ENCODE peak calls at places on chromosomes 3 and 15, in nine cellular contexts. M is colonic mucosa; C is CD4-positive, alpha-beta memory T cell; U is progenitor cell of endocrine pancreas; O is Ammon's horn; X is NCI-H2171 treated with DMSO at 0.1 percent for 48 hours; D is heart right ventricle; F is anterior cingulate cortex; K is stimulated activated CD4-positive, alpha-beta T cell treated with anti-CD3 and anti-CD28 coated beads, Interleukin-1b, Interleukin-23, amount 100 ng/mL, for 4 hours. Y is an unnamed sample.
A peak's percentile ranks its signal among the peaks of the same experiment; 100 is the strongest.

GRCh38 chr15:78715930-78716329 is 74.9 kb upstream of the CHRNB4 start:
- DNase-seq in M (no peak), C (no peak), U (no peak), O (no peak), X (no peak), D (no peak), F (no peak), K (no peak), Y (no peak)

GRCh38 chr15:100682468-100682867 is 80.1 kb downstream of the ASB7 start:
- DNase-seq in M (no peak), C (no peak), U (no peak), O (no peak), X (no peak), D (no peak), F (no peak), K (no peak), Y (no peak)

GRCh38 chr3:136659253-136659652 is 92.9 kb downstream of the STAG1 start:
- DNase-seq in M (no peak), C (no peak), U (no peak), O (peak; percentile 94), X (peak; percentile 77), D (no peak), F (peak; percentile 34), K (no peak), Y (peak; percentile 78)

GRCh38 chr3:14549256-14549931 is 9.3 kb upstream of the GRIP2 start:
- DNase-seq in M (no peak), C (peak; percentile 3), U (no peak), O (no peak), X (no peak), D (peak; percentile 2), F (no peak), K (no peak), Y (no peak)

GRCh38 chr3:31288224-31288623 is 244.5 kb upstream of the STT3B start:
- DNase-seq in M (no peak), C (no peak), U (no peak), O (no peak), X (no peak), D (no peak), F (no peak), K (no peak), Y (no peak)

GRCh38 chr3:186239321-186239720 is 122.7 kb downstream of the DGKG start:
- DNase-seq in M (no peak), C (no peak), U (no peak), O (peak; percentile 58), X (no peak), D (no peak), F (peak; percentile 30), K (no peak), Y (peak; percentile 91)

GRCh38 chr3:185024406-185024805 is 128.5 kb downstream of the C3orf70 start:
- DNase-seq in M (no peak), C (no peak), U (no peak), O (no peak), X (no peak), D (no peak), F (no peak), K (no peak), Y (no peak)

GRCh38 chr15:51076142-51076897 is 18.4 kb downstream of the TNFAIP8L3 start:
- DNase-seq in M (no peak), C (no peak), U (no peak), O (no peak), X (no peak), D (no peak), F (no peak), K (no peak), Y (no peak)

GRCh38 chr3:87461036-87461435 is 184.7 kb upstream of the POU1F1 start:
- DNase-seq in M (no peak), C (no peak), U (no peak), O (no peak), X (no peak), D (no peak), F (no peak), K (no peak), Y (no peak)

GRCh38 chr3:52836991-52837390 is 2.2 kb upstream of the MUSTN1 start:
- DNase-seq in M (no peak), C (no peak), U (no peak), O (no peak), X (no peak), D (no peak), F (no peak), K (no peak), Y (no peak)

GRCh38 chr15:88904808-88905327 is 8.3 kb downstream of the MFGE8 start:
- DNase-seq in M (peak; percentile 86), C (peak; percentile 94), U (peak; percentile 80), O (peak; percentile 89), X (peak; percentile 64), D (peak; percentile 86), F (peak; percentile 63), K (peak; percentile 91), Y (peak; percentile 79)

GRCh38 chr15:64755427-64755823 is 20.0 kb downstream of the RBPMS2 start:
- DNase-seq in M (no peak), C (no peak), U (no peak), O (no peak), X (no peak), D (no peak), F (no peak), K (no peak), Y (no peak)

GRCh38 chr15:66044837-66045236 is 175.5 kb downstream of the RAB11A start:
- DNase-seq in M (no peak), C (no peak), U (no peak), O (no peak), X (no peak), D (no peak), F (no peak), K (no peak), Y (no peak)

GRCh38 chr3:29773481-29773880 is 492.6 kb downstream of the RBMS3 start:
- DNase-seq in M (no peak), C (no peak), U (no peak), O (no peak), X (no peak), D (no peak), F (no peak), K (no peak), Y (no peak)

GRCh38 chr3:78665776-78666457 is 1101.9 kb downstream of the ROBO1 start:
- DNase-seq in M (no peak), C (no peak), U (no peak), O (no peak), X (no peak), D (no peak), F (no peak), K (no peak), Y (no peak)

GRCh38 chr3:114756506-114757279 is 390.4 kb downstream of the ZBTB20 start:
- DNase-seq in M (no peak), C (no peak), U (no peak), O (peak; percentile 37), X (no peak), D (no peak), F (no peak), K (no peak), Y (peak; percentile 47)

GRCh38 chr3:186166491-186167288 is 57.8 kb upstream of the ETV5 start:
- DNase-seq in M (no peak), C (no peak), U (no peak), O (no peak), X (no peak), D (no peak), F (no peak), K (no peak), Y (no peak)

GRCh38 chr3:52195823-52196331 is 2.1 kb upstream of the ALAS1 start:
- DNase-seq in M (peak; percentile 26), C (no peak), U (no peak), O (no peak), X (no peak), D (no peak), F (no peak), K (no peak), Y (no peak)

GRCh38 chr3:106593381-106593780 is 724.6 kb upstream of the CBLB start:
- DNase-seq in M (no peak), C (no peak), U (no peak), O (no peak), X (no peak), D (no peak), F (no peak), K (no peak), Y (no peak)

GRCh38 chr3:11364181-11364580 is 92.0 kb downstream of the ATG7 start:
- DNase-seq in M (no peak), C (no peak), U (no peak), O (no peak), X (no peak), D (no peak), F (no peak), K (no peak), Y (no peak)

GRCh38 chr3:98519351-98519750 is 3.4 kb downstream of the CLDND1 start:
- DNase-seq in M (no peak), C (no peak), U (no peak), O (no peak), X (no peak), D (no peak), F (no peak), K (no peak), Y (no peak)

Y was measured in G401.